ENCODE peak calls at places on chromosome 4, in five cellular contexts. Y is stimulated activated CD8-positive, alpha-beta memory T cell treated with anti-CD3 and anti-CD28 coated beads, Interleukin-15, amount 100 ng/mL, for 24 hours; C is memory B cell; X is SJSA1; A is suprapubic skin. V is an unnamed sample.

GRCh38 chr4:40337523-40337922 is 2.4 kb downstream of the CHRNA9 start:
- DNase-seq in Y (no peak), C (no peak), X (no peak), A (no peak), V (no peak)

GRCh38 chr4:121555315-121556107 is 141.3 kb downstream of the ANXA5 start:
- DNase-seq in Y (no peak), C (no peak), X (no peak), A (no peak), V (no peak)

GRCh38 chr4:3059090-3059428 is 15.3 kb downstream of the HTT-AS start:
- DNase-seq in Y (no peak), C (peak), X (no peak), A (no peak), V (no peak)

GRCh38 chr4:148054275-148054674 is 322.4 kb downstream of the ARHGAP10 start:
- DNase-seq in Y (no peak), C (no peak), X (no peak), A (no peak), V (no peak)

GRCh38 chr4:41757521-41758156 is 9.1 kb upstream of the PHOX2B start:
- DNase-seq in Y (no peak), C (no peak), X (peak), A (no peak), V (no peak)

GRCh38 chr4:101621120-101621519 is 169.4 kb upstream of the BANK1 start:
- DNase-seq in Y (no peak), C (no peak), X (peak), A (no peak), V (no peak)

GRCh38 chr4:26573389-26573794 is 10.5 kb upstream of the TBC1D19 start:
- DNase-seq in Y (no peak), C (no peak), X (peak), A (no peak), V (no peak)

GRCh38 chr4:123430031-123430430 is 33.4 kb downstream of the SPRY1 start:
- DNase-seq in Y (no peak), C (no peak), X (no peak), A (no peak), V (no peak)

GRCh38 chr4:125313497-125313896 is 1.3 kb upstream of the FAT4 start:
- DNase-seq in Y (no peak), C (no peak), X (peak), A (no peak), V (no peak)

V was measured in tibial artery.